ENCODE peak calls at places on chromosome X, in four cellular contexts. Z, I, Y and O are unnamed samples. For H3K36me3, the result is how much of the 10 kb centered on the place peaks cover.

GRCh38 chrX:45849261-45849660 is 648.6 kb upstream of the DIPK2B start:
- DNase-seq in Y (no peak), I (no peak), Z (peak), O (no peak)

GRCh38 chrX:103756736-103757135 is 19.9 kb upstream of the PLP1 start:
- DNase-seq in I (no peak), Y (no peak), Z (no peak), O (no peak)

GRCh38 chrX:65871671-65872311 is 168.1 kb downstream of the VSIG4 start:
- DNase-seq in I (no peak), Y (no peak), Z (no peak), O (no peak)

GRCh38 chrX:123976671-123977316 is 15.3 kb downstream of the STAG2 start:
- DNase-seq in Z (peak), Y (no peak), I (no peak), O (no peak)

GRCh38 chrX:45138525-45138924 is 62.2 kb downstream of the DIPK2B start:
- DNase-seq in Z (peak), I (no peak), Y (no peak), O (no peak)

GRCh38 chrX:48083212-48083611 is 11.8 kb upstream of the ZNF630 start:
- DNase-seq in Y (peak), I (peak), Z (peak), O (peak)

GRCh38 chrX:135060697-135061096 is 8.8 kb upstream of the RTL8A start:
- DNase-seq in Y (no peak), Z (no peak), I (no peak), O (no peak)

GRCh38 chrX:108323751-108324150 is 114.5 kb downstream of the COL4A6 start:
- DNase-seq in Z (no peak), Y (no peak), I (no peak), O (no peak)

GRCh38 chrX:73214366-73215094 is at the start of gene NAP1L2:
- DNase-seq in I (peak), Z (peak), Y (peak), O (peak)

GRCh38 chrX:53445977-53446376 is 11.8 kb upstream of the HSD17B10 start:
- DNase-seq in Z (peak), I (no peak), Y (no peak), O (no peak)

GRCh38 chrX:70755850-70756249 is 152.7 kb downstream of the TEX11 start:
- DNase-seq in Z (peak), Y (no peak), I (no peak), O (peak)

GRCh38 chrX:95382799-95383198 is 1301.8 kb upstream of the DIAPH2 start:
- DNase-seq in I (no peak), Z (no peak), Y (no peak), O (no peak)

GRCh38 chrX:18537068-18537467 is 111.7 kb downstream of the CDKL5 start:
- DNase-seq in Z (no peak), Y (no peak), I (no peak), O (no peak)

GRCh38 chrX:105744291-105744690 is 78.0 kb upstream of the NRK start:
- DNase-seq in I (no peak), Y (no peak), Z (no peak), O (no peak)

GRCh38 chrX:44063611-44064010 is 90.4 kb upstream of the NDP start:
- DNase-seq in Z (no peak), I (no peak), Y (no peak), O (no peak)

GRCh38 chrX:46788902-46789301 is 30.0 kb upstream of the SLC9A7 start:
- DNase-seq in Y (no peak), I (no peak), Z (no peak), O (no peak)

GRCh38 chrX:111375747-111376146 is 36.2 kb downstream of the DCX start:
- DNase-seq in Y (no peak), I (no peak), Z (no peak), O (no peak)

GRCh38 chrX:74162199-74162598 is 141.8 kb upstream of the ZCCHC13 start:
- DNase-seq in Y (no peak), Z (no peak), I (no peak), O (no peak)

GRCh38 chrX:69991685-69992084 is 58.1 kb downstream of the AWAT2 start:
- DNase-seq in Z (no peak), I (no peak), Y (no peak), O (no peak)

GRCh38 chrX:19814240-19814639 is 73.2 kb downstream of the SH3KBP1 start:
- DNase-seq in Z (no peak), Y (no peak), I (no peak), O (no peak)

GRCh38 chrX:19811807-19812604 is 75.4 kb downstream of the SH3KBP1 start:
- DNase-seq in Y (no peak), I (no peak), Z (no peak), O (no peak)

GRCh38 chrX:19810370-19810769 is 77.0 kb downstream of the SH3KBP1 start:
- DNase-seq in Z (no peak), I (no peak), Y (no peak), O (peak)

GRCh38 chrX:19810809-19811208 is 76.6 kb downstream of the SH3KBP1 start:
- DNase-seq in I (no peak), Z (no peak), Y (no peak), O (no peak)

DNA sequence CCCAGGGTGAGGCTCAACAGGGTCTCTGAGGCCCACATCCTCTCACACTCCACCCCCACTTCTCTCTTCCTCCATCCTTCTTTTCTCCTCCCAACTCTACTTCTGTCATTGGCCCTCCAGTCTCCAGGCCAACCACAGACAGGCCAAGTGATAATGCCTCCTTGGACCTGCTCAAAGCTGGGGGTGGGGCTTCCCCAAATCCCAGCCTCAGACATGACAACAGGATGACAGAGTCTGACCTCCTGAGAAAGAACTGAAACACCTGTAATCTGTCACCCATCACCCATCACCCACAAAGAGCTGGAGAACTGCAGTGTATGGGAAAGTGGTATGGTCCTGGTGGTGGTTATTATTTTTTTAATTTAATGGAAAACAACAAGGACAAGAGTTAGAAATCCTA is 72.6 kb downstream of the SH3KBP1 start:
- DNase-seq in I (no peak), Y (no peak), Z (no peak), O (no peak)
- H3K27ac ChIP-seq in I (no peak), Y (no peak), Z (no peak), O (no peak)

GRCh38 chrX:40156472-40157227 is 58.9 kb upstream of the BCOR start:
- DNase-seq in Y (no peak), Z (no peak), I (no peak), O (no peak)
- H3K4me3 ChIP-seq in Y (no peak), Z (no peak), I (no peak), O (no peak)

GRCh38 chrX:136220535-136220934 is 30.7 kb downstream of the MAP7D3 start:
- DNase-seq in I (no peak), Y (no peak), Z (no peak), O (no peak)
- H3K36me3 ChIP-seq in I (under half), Y (half or more), Z (under half), O (under half)

DNA sequence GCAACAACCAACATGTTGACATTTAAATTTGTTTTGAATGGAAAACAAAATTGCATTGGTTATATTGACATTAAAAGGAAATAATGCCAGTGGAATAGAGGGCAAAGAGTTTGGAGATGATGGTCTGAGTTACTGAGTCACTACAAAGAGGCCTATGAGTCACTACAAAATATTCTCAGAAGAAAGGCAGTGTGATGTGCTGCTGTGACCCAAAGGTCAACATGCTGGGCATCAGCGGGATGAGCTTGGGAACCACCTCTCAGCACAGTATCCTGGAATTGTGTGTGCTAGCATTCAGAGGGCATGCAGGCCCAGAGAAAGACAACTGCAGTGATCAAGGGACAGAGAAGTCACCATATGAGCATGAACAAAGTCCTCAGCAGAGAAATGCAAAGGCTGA is 2.8 kb downstream of the CMC4 start:
- DNase-seq in I (no peak), Z (no peak), Y (no peak), O (no peak)
- H3K27ac ChIP-seq in I (no peak), Z (no peak), Y (peak), O (no peak)

DNA sequence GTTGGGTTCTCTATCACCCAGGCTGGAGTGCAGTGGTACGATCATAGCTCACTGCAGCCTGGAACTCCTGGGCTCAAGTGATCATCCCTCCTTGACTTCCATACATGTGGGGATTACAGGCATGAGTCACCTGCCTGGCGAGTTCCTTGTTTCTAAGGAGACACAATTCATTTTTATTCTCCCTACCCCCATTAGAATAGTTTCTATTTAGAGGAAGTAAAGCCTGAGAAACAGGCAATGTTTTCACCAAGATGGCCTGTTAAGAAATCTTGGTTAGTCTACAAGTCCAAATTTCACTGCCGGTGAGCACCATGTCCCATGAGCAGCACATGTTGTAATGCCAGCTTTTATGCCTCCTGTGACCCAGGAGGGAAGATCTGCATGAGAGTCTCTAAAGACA is 5.7 kb downstream of the CYBB start:
- DNase-seq in I (no peak), Y (no peak), Z (no peak), O (no peak)
- H3K4me3 ChIP-seq in I (no peak), Y (no peak), Z (no peak), O (no peak)

GRCh38 chrX:341541-342101 is 23.0 kb upstream of the GTPBP6 start:
- DNase-seq in I (no peak), Y (peak), Z (no peak), O (no peak)
- H3K36me3 ChIP-seq in I (under half), Y (half or more), Z (under half), O (under half)

GRCh38 chrX:85243761-85244410 is at the start of the genes SATL1 and ZNF711:
- DNase-seq in I (peak), Y (peak), Z (no peak), O (peak)

GRCh38 chrX:85244411-85245210 is 820 bp downstream of the ZNF711 start:
- DNase-seq in Z (no peak), Y (no peak), I (no peak), O (no peak)

DNA sequence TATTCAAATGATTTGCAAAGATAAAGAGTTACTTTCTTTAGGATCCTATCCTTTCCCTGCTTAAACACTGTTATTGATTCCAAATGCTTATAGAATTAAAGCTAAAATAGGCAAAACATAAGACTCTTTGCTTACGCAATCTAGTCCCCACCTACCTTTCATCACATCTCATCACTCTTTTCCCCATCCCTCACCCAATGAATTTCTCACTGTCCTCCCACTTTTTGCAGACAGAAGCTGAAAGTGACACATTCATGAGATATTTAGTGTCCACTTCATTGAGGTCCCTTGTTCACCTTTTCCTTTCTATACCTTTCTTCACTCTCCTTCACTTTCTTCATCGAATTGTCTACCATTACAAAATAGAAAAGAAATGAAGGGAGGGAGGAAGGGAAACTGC is 424 bp downstream of the SATL1 start:
- DNase-seq in I (no peak), Y (no peak), Z (no peak), O (no peak)
- H3K27ac ChIP-seq in I (no peak), Y (no peak), Z (no peak), O (no peak)